ENCODE peak calls at places on chromosomes 4 and X, in ten cellular contexts. H is mucosa of descending colon; I is astrocyte of the spinal cord; C is stimulated activated CD8-positive, alpha-beta memory T cell treated with anti-CD3 and anti-CD28 coated beads, Interleukin-15, amount 100 ng/mL, for 24 hours; J is CD8-positive, alpha-beta T cell; A is T-helper 1 cell; Y is epithelial cell of proximal tubule; R is HFFc6; D is NCI-H748 treated with DMSO at 0.1 percent for 48 hours; M is activated naive CD4-positive, alpha-beta T cell. V is an unnamed sample.

GRCh38 chrX:17414057-17414658 is 39.2 kb downstream of the NHS start:
- DNase-seq in H (no peak), I (no peak), C (no peak), J (no peak), A (no peak), Y (no peak), R (no peak), D (no peak), M (no peak), V (no peak)

GRCh38 chr4:7842384-7843279 is 97.0 kb downstream of the AFAP1 start:
- DNase-seq in H (no peak), I (peak; percentile 98), C (no peak), J (no peak), A (no peak), Y (peak; percentile 92), R (peak; percentile 97), D (no peak), M (no peak), V (no peak)

GRCh38 chr4:76588268-76588667 is 153.2 kb downstream of the SHROOM3 start:
- DNase-seq in H (no peak), I (no peak), C (no peak), J (no peak), A (no peak), Y (no peak), R (no peak), D (no peak), M (no peak), V (no peak)

GRCh38 chrX:320126-320783 is 1.7 kb upstream of the GTPBP6 start:
- DNase-seq in H (peak; percentile 59), I (no peak), C (no peak), J (no peak), A (no peak), Y (no peak), R (no peak), D (no peak), M (no peak), V (no peak)

GRCh38 chr4:3375688-3376087 is 66.1 kb upstream of the HGFAC start:
- DNase-seq in H (no peak), I (peak; percentile 83), C (no peak), J (no peak), A (no peak), Y (no peak), R (peak; percentile 89), D (no peak), M (no peak), V (no peak)

GRCh38 chr4:107885865-107886264 is 45.5 kb upstream of the CYP2U1 start:
- DNase-seq in H (no peak), I (no peak), C (no peak), J (no peak), A (no peak), Y (no peak), R (no peak), D (no peak), M (no peak), V (no peak)

GRCh38 chr4:186596346-186596745 is 41.0 kb upstream of the MTNR1A start:
- DNase-seq in H (no peak), I (no peak), C (no peak), J (no peak), A (no peak), Y (no peak), R (no peak), D (no peak), M (no peak), V (no peak)

GRCh38 chr4:10198365-10198764 is 81.8 kb upstream of the WDR1 start:
- DNase-seq in H (no peak), I (no peak), C (no peak), J (no peak), A (no peak), Y (no peak), R (no peak), D (no peak), M (no peak), V (no peak)

GRCh38 chrX:39642071-39642470 is 455.7 kb downstream of the BCOR start:
- DNase-seq in H (no peak), I (no peak), C (no peak), J (no peak), A (no peak), Y (no peak), R (no peak), D (peak; percentile 14), M (no peak), V (no peak)

GRCh38 chr4:111854494-111855087 is 290.7 kb upstream of the FAM241A start:
- DNase-seq in H (no peak), I (peak; percentile 44), C (no peak), J (no peak), A (no peak), Y (no peak), R (peak; percentile 51), D (peak; percentile 8), M (no peak), V (no peak)